ENCODE peak calls at places on chromosomes 11 and 22, in six cellular contexts. Y is choroid plexus epithelial cell; K is pancreas; S is lower leg skin; U is K562; T is CD8-positive, alpha-beta T cell. G is an unnamed sample.

GRCh38 chr11:47071341-47071740 is 105.3 kb downstream of the ARFGAP2 start:
- DNase-seq in Y (no peak), K (no peak), S (no peak), U (no peak), T (no peak), G (no peak)

GRCh38 chr22:27476729-27477128 is 324.8 kb downstream of the MN1 start:
- DNase-seq in Y (peak; percentile 46), K (no peak), S (no peak), U (no peak), T (no peak), G (no peak)

GRCh38 chr11:110972640-110973039 is 260.4 kb upstream of the ARHGAP20 start:
- DNase-seq in Y (peak; percentile 96), K (no peak), S (no peak), U (no peak), T (no peak), G (no peak)

GRCh38 chr11:15705886-15706285 is 591.2 kb downstream of the INSC start:
- DNase-seq in Y (no peak), K (no peak), S (no peak), U (no peak), T (no peak), G (no peak)

GRCh38 chr22:50027639-50028537 is 15.3 kb upstream of the IL17REL start:
- DNase-seq in Y (peak; percentile 20), K (no peak), S (no peak), U (no peak), T (peak; percentile 54), G (no peak)

GRCh38 chr22:38233427-38233826 is 31.6 kb downstream of the MAFF start:
- DNase-seq in Y (no peak), K (no peak), S (no peak), U (no peak), T (no peak), G (no peak)

GRCh38 chr11:126530416-126530815 is 174.9 kb downstream of the ST3GAL4 start:
- DNase-seq in Y (no peak), K (no peak), S (no peak), U (no peak), T (no peak), G (no peak)

GRCh38 chr11:35285471-35285870 is 133.9 kb downstream of the SLC1A2 start:
- DNase-seq in Y (no peak), K (no peak), S (no peak), U (no peak), T (no peak), G (no peak)

GRCh38 chr11:39236916-39237315 is 2222.5 kb downstream of the LRRC4C start:
- DNase-seq in Y (no peak), K (no peak), S (no peak), U (no peak), T (no peak), G (no peak)

GRCh38 chr11:123559418-123559817 is 95.0 kb downstream of the SCN3B start:
- DNase-seq in Y (peak; percentile 59), K (no peak), S (no peak), U (no peak), T (no peak), G (no peak)

GRCh38 chr11:123562829-123563228 is 91.6 kb downstream of the SCN3B start:
- DNase-seq in Y (no peak), K (no peak), S (no peak), U (no peak), T (no peak), G (no peak)

GRCh38 chr11:123560001-123560400 is 94.4 kb downstream of the SCN3B start:
- DNase-seq in Y (peak; percentile 79), K (peak; percentile 47), S (no peak), U (no peak), T (peak; percentile 16), G (no peak)

GRCh38 chr11:123562166-123562565 is 92.3 kb downstream of the SCN3B start:
- DNase-seq in Y (no peak), K (peak; percentile 19), S (no peak), U (no peak), T (no peak), G (peak; percentile 34)

GRCh38 chr11:123561046-123561781 is 93.2 kb downstream of the SCN3B start:
- DNase-seq in Y (peak; percentile 50), K (peak; percentile 44), S (no peak), U (no peak), T (no peak), G (no peak)
- TF ChIP-seq CTCF in Y (peak; percentile 45), K (peak; percentile 14), S (no peak), U (peak; percentile 14), T (no peak), G (peak; percentile 17)

GRCh38 chr22:35537252-35537651 is 3.4 kb upstream of the RASD2 start:
- DNase-seq in Y (no peak), K (no peak), S (no peak), U (no peak), T (no peak), G (no peak)

GRCh38 chr22:35539487-35539886 is 1.1 kb upstream of the RASD2 start:
- DNase-seq in Y (no peak), K (no peak), S (no peak), U (no peak), T (no peak), G (no peak)

GRCh38 chr22:35539910-35540599 is 576 bp upstream of the RASD2 start:
- DNase-seq in Y (peak; percentile 35), K (peak; percentile 56), S (no peak), U (peak; percentile 94), T (peak; percentile 74), G (no peak)

GRCh38 chr22:35540600-35541253 is at the start of gene RASD2:
- DNase-seq in Y (no peak), K (peak; percentile 25), S (no peak), U (peak; percentile 26), T (peak; percentile 38), G (no peak)

DNA sequence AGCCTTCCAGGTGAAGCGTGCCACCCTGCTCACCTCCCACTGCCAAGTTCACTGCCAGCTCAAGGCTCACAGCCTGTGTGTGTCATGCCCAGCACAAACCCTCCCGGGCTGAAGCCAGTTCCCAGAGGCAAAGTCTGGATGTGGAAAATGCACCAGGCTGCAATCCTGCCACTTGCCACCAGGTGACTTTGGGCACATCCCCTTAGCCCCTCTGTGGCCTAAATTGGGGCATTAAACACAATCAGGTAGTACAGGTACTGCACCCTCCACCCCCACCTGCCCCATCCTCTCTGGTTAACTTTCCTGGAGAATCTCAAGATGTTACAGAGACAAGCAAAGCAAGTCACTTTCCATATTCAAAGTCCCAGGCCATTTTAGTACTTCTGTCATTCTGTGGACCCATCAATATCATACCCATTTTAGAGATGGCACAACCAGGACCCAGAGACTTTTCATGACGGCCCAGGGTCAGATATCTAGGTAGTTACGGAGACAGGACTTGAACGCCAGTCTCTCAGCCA is 1.8 kb upstream of the RASD2 start:
- DNase-seq in Y (peak; percentile 27), K (peak; percentile 38), S (no peak), U (peak; percentile 40), T (peak; percentile 38), G (no peak)
- TF ChIP-seq CTCF in Y (peak; percentile 72), K (peak; percentile 17), S (no peak), U (peak; percentile 35), T (peak; percentile 54), G (peak; percentile 40)

GRCh38 chr11:1389103-1389931 is 417 bp upstream of the BRSK2 start:
- DNase-seq in Y (peak; percentile 97), K (peak; percentile 99), S (peak; percentile 96), U (peak; percentile 93), T (peak; percentile 98), G (peak; percentile 81)

GRCh38 chr11:1389932-1390587 is at the start of gene BRSK2:
- DNase-seq in Y (no peak), K (no peak), S (no peak), U (no peak), T (no peak), G (no peak)

GRCh38 chr11:1387521-1387920 is 2.2 kb upstream of the BRSK2 start:
- DNase-seq in Y (no peak), K (no peak), S (no peak), U (no peak), T (no peak), G (no peak)

GRCh38 chr11:1388763-1389102 is 1.0 kb upstream of the BRSK2 start:
- DNase-seq in Y (no peak), K (no peak), S (no peak), U (no peak), T (no peak), G (no peak)

DNA sequence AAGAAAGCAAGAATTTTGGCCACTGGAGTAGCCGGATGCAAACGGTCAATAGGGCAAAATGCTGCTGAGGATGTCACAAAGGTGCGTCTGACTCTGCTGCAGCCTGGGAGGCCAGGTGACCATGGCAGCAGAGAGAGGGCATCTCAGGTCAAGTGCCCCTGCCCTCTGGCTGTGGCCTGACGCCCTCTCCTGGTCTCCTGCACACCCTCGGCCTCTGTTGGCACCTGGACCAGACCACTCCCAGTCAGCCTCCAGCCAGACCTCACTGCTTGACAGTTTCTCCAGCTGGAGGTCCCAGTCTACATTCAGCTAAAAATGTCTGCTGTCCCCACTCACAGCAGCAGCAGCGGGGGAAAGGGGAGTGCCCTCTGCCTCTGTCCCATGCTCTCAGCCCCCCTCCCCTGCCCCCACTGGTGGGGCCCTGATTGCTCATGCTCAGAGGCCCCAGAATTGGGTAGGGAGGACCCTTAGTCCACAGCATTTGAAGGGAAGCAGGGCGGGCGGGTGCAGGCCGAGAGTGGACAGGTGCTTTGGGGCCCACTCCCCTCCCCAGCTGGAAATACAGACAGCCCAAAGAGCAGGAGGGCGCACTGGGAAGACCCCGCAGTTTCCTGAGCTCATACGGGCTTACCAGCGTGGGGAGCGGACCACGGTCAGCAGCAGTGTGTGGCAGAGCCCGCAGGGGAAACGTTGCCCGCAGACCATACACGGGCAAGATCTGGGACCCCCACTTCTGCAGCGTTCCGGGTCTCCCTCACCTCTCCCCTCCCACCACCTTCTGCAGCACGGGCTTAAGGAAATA is 1.6 kb upstream of the BRSK2 start:
- DNase-seq in Y (no peak), K (no peak), S (no peak), U (no peak), T (no peak), G (peak; percentile 45)
- TF ChIP-seq CTCF in Y (no peak), K (no peak), S (no peak), U (no peak), T (no peak), G (peak; percentile 56)

GRCh38 chr11:90294091-90294490 is 71.2 kb upstream of the CHORDC1 start:
- DNase-seq in Y (no peak), K (no peak), S (no peak), U (no peak), T (no peak), G (no peak)

GRCh38 chr11:90286640-90287039 is 63.8 kb upstream of the CHORDC1 start:
- DNase-seq in Y (no peak), K (no peak), S (no peak), U (no peak), T (no peak), G (no peak)

GRCh38 chr11:90288207-90288821 is 65.5 kb upstream of the CHORDC1 start:
- DNase-seq in Y (peak; percentile 44), K (no peak), S (no peak), U (peak; percentile 24), T (no peak), G (peak; percentile 15)
- TF ChIP-seq CTCF in Y (peak; percentile 61), K (no peak), S (no peak), U (peak; percentile 64), T (peak; percentile 20), G (peak; percentile 65)

GRCh38 chr11:36818410-36818809 is 220.4 kb upstream of the RAG2 start:
- DNase-seq in Y (no peak), K (no peak), S (no peak), U (no peak), T (no peak), G (no peak)
- TF ChIP-seq CTCF in Y (peak; percentile 4), K (no peak), S (no peak), U (peak; percentile 20), T (no peak), G (peak; percentile 55)